ENCODE peak calls at places on chromosome X, in six cellular contexts. N, H, S, L, W and B are unnamed samples.

GRCh38 chrX:48971325-48972213 is at the start of gene KCND1:
- DNase-seq in W (peak; percentile 2), N (no peak), L (peak; percentile 68), H (no peak), S (peak; percentile 76), B (no peak)

GRCh38 chrX:154019061-154019621 is 561 bp downstream of the IRAK1 start:
- DNase-seq in S (no peak), N (no peak), L (no peak), W (no peak), H (peak; percentile 27), B (no peak)

GRCh38 chrX:20066968-20067708 is 49.6 kb downstream of the MAP7D2 start:
- DNase-seq in S (no peak), W (peak; percentile 40), N (peak; percentile 73), L (peak; percentile 60), H (peak; percentile 10), B (peak; percentile 72)

GRCh38 chrX:1212532-1212931 is at the start of gene CRLF2:
- DNase-seq in S (peak; percentile 22), W (no peak), N (peak; percentile 49), H (peak; percentile 22), L (no peak), B (peak; percentile 34)

GRCh38 chrX:1392376-1393130 is 640 bp upstream of the SLC25A6 start:
- DNase-seq in W (peak; percentile 40), L (peak; percentile 67), S (peak; percentile 86), H (no peak), N (peak; percentile 45), B (peak; percentile 78)

GRCh38 chrX:9905288-9905687 is 61.9 kb upstream of the CLDN34 start:
- DNase-seq in L (peak; percentile 78), S (no peak), W (peak; percentile 69), N (no peak), H (no peak), B (peak; percentile 46)

GRCh38 chrX:129566081-129566480 is 26.0 kb downstream of the OCRL start:
- DNase-seq in H (no peak), W (no peak), S (no peak), N (no peak), L (peak; percentile 46), B (no peak)

GRCh38 chrX:153884136-153885076 is 1.6 kb downstream of the L1CAM start:
- DNase-seq in N (peak; percentile 61), H (no peak), W (no peak), S (no peak), L (no peak), B (peak; percentile 41)

GRCh38 chrX:57481514-57481913 is 110.3 kb upstream of the ZXDB start:
- DNase-seq in H (no peak), S (no peak), N (no peak), W (no peak), L (no peak), B (no peak)

GRCh38 chrX:4670606-4671005 is 957.2 kb upstream of the PRKX start:
- DNase-seq in W (no peak), S (no peak), H (no peak), N (peak; percentile 54), L (no peak), B (no peak)

GRCh38 chrX:43025806-43026205 is 247.8 kb upstream of the PPP1R2C start:
- DNase-seq in S (no peak), W (no peak), N (no peak), L (no peak), H (no peak), B (no peak)

GRCh38 chrX:68831405-68832100 is 2.7 kb downstream of the EFNB1 start:
- DNase-seq in N (no peak), L (no peak), H (no peak), W (no peak), S (peak; percentile 47), B (peak; percentile 13)

GRCh38 chrX:123339201-123339905 is 155.3 kb downstream of the GRIA3 start:
- DNase-seq in L (peak; percentile 12), H (no peak), N (peak; percentile 39), W (peak; percentile 6), S (no peak), B (peak; percentile 22)

GRCh38 chrX:107541244-107541643 is 87.1 kb upstream of the PRPS1 start:
- DNase-seq in L (no peak), N (no peak), W (no peak), S (no peak), H (no peak), B (no peak)

GRCh38 chrX:150757371-150757770 is 64.2 kb downstream of the MTMR1 start:
- DNase-seq in S (no peak), H (no peak), W (no peak), L (no peak), N (no peak), B (no peak)
- TF ChIP-seq CTCF in S (no peak), H (no peak), W (no peak), L (no peak), N (no peak), B (no peak)

GRCh38 chrX:34365482-34365881 is 233.4 kb upstream of the FAM47A start:
- DNase-seq in H (no peak), W (peak; percentile 24), S (peak; percentile 67), L (peak; percentile 60), N (peak; percentile 30), B (peak; percentile 59)
- TF ChIP-seq CTCF in H (no peak), W (peak; percentile 51), S (peak; percentile 75), L (peak; percentile 38), N (peak; percentile 54), B (peak; percentile 34)

DNA sequence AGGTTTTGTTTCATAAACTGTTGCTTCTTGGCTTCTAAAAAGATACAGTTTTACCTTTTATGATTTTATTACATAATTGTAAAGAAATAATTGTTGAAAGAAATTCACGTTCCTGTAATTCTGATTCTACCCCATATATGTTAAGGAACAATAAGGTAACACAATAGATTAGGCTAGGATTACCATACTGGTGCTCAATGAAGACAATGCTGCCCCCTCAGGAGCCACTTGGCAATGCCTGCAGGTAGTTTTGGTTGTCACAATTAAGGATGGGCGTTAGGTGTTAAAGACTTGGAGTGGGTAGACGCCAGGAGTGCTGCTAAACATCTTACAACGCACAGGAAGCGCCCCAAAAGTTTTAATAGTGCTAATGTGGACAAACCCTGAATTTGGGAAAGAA is 133.2 kb downstream of the NLGN4X start:
- DNase-seq in L (no peak), S (peak; percentile 75), H (no peak), W (no peak), N (peak; percentile 1), B (no peak)
- TF ChIP-seq CTCF in L (no peak), S (peak; percentile 79), H (no peak), W (peak; percentile 37), N (no peak), B (no peak)

GRCh38 chrX:41275661-41276609 is 58.0 kb upstream of the DDX3X start:
- DNase-seq in H (peak; percentile 55), L (peak; percentile 63), S (peak; percentile 89), W (peak; percentile 32), N (peak; percentile 53), B (peak; percentile 57)
- TF ChIP-seq CTCF in H (peak; percentile 33), L (peak; percentile 34), S (peak; percentile 61), W (peak; percentile 65), N (peak; percentile 58), B (peak; percentile 55)

GRCh38 chrX:136162827-136163427 is 15.6 kb downstream of the FHL1 start:
- DNase-seq in H (peak; percentile 35), W (peak; percentile 38), N (peak; percentile 82), S (peak; percentile 85), L (peak; percentile 64), B (peak; percentile 70)
- TF ChIP-seq CTCF in H (peak; percentile 46), W (peak; percentile 85), N (peak; percentile 82), S (peak; percentile 76), L (peak; percentile 77), B (peak; percentile 70)

GRCh38 chrX:78514852-78515251 is 144.3 kb downstream of the RTL3 start:
- DNase-seq in S (peak; percentile 84), L (no peak), H (no peak), N (peak; percentile 63), W (no peak), B (peak; percentile 13)
- TF ChIP-seq CTCF in S (no peak), L (peak; percentile 13), H (no peak), N (peak; percentile 49), W (no peak), B (no peak)